ENCODE peak calls at places on chromosomes 1 and 21, in eight cellular contexts. R is dermis blood vessel endothelial cell; L is NCI-H345; Z is left colon; M is GM10248; W is HEK293T; P is naive thymus-derived CD4-positive, alpha-beta T cell; U is psoas muscle. Q is an unnamed sample.

GRCh38 chr1:2589331-2590232 is 3.0 kb downstream of the PRXL2B start:
- DNase-seq in R (no peak), L (no peak), Z (peak), M (no peak), W (no peak), P (no peak), U (no peak), Q (no peak)

GRCh38 chr1:234468580-234468979 is 10.4 kb downstream of the TARBP1 start:
- DNase-seq in R (no peak), L (no peak), Z (no peak), M (no peak), W (no peak), P (no peak), U (no peak), Q (no peak)

GRCh38 chr21:36811762-36812161 is 112.8 kb downstream of the SIM2 start:
- DNase-seq in R (no peak), L (no peak), Z (no peak), M (no peak), W (no peak), P (no peak), U (no peak), Q (no peak)

GRCh38 chr1:23810818-23811420 is 10.4 kb upstream of the GALE start:
- DNase-seq in R (peak), L (no peak), Z (peak), M (peak), W (peak), P (no peak), U (no peak), Q (peak)

GRCh38 chr1:153538315-153538821 is 2.4 kb downstream of the S100A5 start:
- DNase-seq in R (peak), L (no peak), Z (peak), M (no peak), W (peak), P (no peak), U (peak), Q (no peak)

GRCh38 chr21:38140192-38140905 is 116.4 kb upstream of the KCNJ15 start:
- DNase-seq in R (peak), L (peak), Z (no peak), M (no peak), W (no peak), P (no peak), U (peak), Q (no peak)

GRCh38 chr1:221292652-221293051 is 413.4 kb downstream of the HLX start:
- DNase-seq in R (no peak), L (peak), Z (no peak), M (no peak), W (no peak), P (no peak), U (no peak), Q (no peak)

GRCh38 chr1:159056069-159056698 is 20.4 kb downstream of the AIM2 start:
- DNase-seq in R (no peak), L (no peak), Z (no peak), M (no peak), W (no peak), P (no peak), U (no peak), Q (no peak)

GRCh38 chr21:14438204-14438603 is 55.3 kb upstream of the HSPA13 start:
- DNase-seq in R (no peak), L (no peak), Z (no peak), M (no peak), W (no peak), P (no peak), U (no peak), Q (no peak)

GRCh38 chr1:108575241-108575850 is 15.4 kb downstream of the EEIG2 start:
- DNase-seq in R (no peak), L (no peak), Z (no peak), M (no peak), W (no peak), P (no peak), U (no peak), Q (no peak)

GRCh38 chr1:154171222-154171583 is 16.3 kb upstream of the NUP210L start:
- DNase-seq in R (no peak), L (no peak), Z (no peak), M (no peak), W (no peak), P (no peak), U (no peak), Q (no peak)

GRCh38 chr1:47189844-47190562 is at the start of gene PDZK1IP1:
- DNase-seq in R (peak), L (no peak), Z (peak), M (no peak), W (no peak), P (no peak), U (peak), Q (peak)

GRCh38 chr1:18290740-18291412 is 183.3 kb downstream of the IGSF21 start:
- DNase-seq in R (no peak), L (peak), Z (no peak), M (no peak), W (no peak), P (no peak), U (no peak), Q (no peak)

GRCh38 chr1:25810341-25811299 is 9.1 kb upstream of the MTFR1L start:
- DNase-seq in R (peak), L (peak), Z (peak), M (peak), W (peak), P (peak), U (peak), Q (peak)

GRCh38 chr1:213761845-213762407 is 225.8 kb upstream of the PROX1 start:
- DNase-seq in R (peak), L (no peak), Z (no peak), M (no peak), W (no peak), P (no peak), U (no peak), Q (peak)

GRCh38 chr1:67468066-67468718 is 38.0 kb upstream of the SERBP1 start:
- DNase-seq in R (peak), L (no peak), Z (no peak), M (no peak), W (no peak), P (no peak), U (peak), Q (peak)

GRCh38 chr1:87074001-87074795 is 159.8 kb downstream of the HS2ST1 start:
- DNase-seq in R (no peak), L (no peak), Z (no peak), M (no peak), W (no peak), P (no peak), U (no peak), Q (peak)

GRCh38 chr1:234768171-234768568 is 158.2 kb upstream of the IRF2BP2 start:
- DNase-seq in R (no peak), L (no peak), Z (no peak), M (peak), W (no peak), P (no peak), U (no peak), Q (no peak)

GRCh38 chr21:31813873-31814272 is 58.9 kb upstream of the HUNK start:
- DNase-seq in R (no peak), L (no peak), Z (no peak), M (no peak), W (no peak), P (no peak), U (no peak), Q (no peak)

GRCh38 chr1:2801046-2801445 is 447 bp downstream of the TTC34 start:
- DNase-seq in R (no peak), L (no peak), Z (no peak), M (no peak), W (no peak), P (no peak), U (peak), Q (no peak)

GRCh38 chr1:101366513-101367215 is 129.8 kb downstream of the S1PR1 start:
- DNase-seq in R (peak), L (no peak), Z (no peak), M (no peak), W (no peak), P (no peak), U (no peak), Q (peak)